ENCODE peak calls at places on chromosomes 5 and 9, in four cellular contexts. J is IMR-90, D is ascending aorta, H is neural progenitor cell. W is an unnamed sample.

GRCh38 chr5:169435506-169436230 is 134.7 kb upstream of the SLIT3 start:
- DNase-seq in H (no peak), D (no peak), J (no peak), W (no peak)

GRCh38 chr5:169745441-169746146 is 108.5 kb downstream of the DOCK2 start:
- DNase-seq in D (no peak), J (peak), H (no peak), W (peak)

GRCh38 chr9:102124465-102124864 is 386.0 kb upstream of the GRIN3A start:
- DNase-seq in D (no peak), J (no peak), H (no peak), W (no peak)

GRCh38 chr5:117788596-117788995 is 1199.8 kb downstream of the DTWD2 start:
- DNase-seq in J (peak), D (no peak), H (no peak), W (no peak)

GRCh38 chr5:132674671-132675506 is 1.1 kb downstream of the IL4 start:
- DNase-seq in D (peak), H (no peak), J (peak), W (peak)

GRCh38 chr9:13266172-13266571 is 13.3 kb downstream of the MPDZ start:
- DNase-seq in J (peak), D (no peak), H (no peak), W (no peak)

GRCh38 chr5:150587830-150588494 is 52.5 kb upstream of the SYNPO start:
- DNase-seq in J (no peak), H (no peak), D (peak), W (peak)

GRCh38 chr9:76725181-76725580 is 39.1 kb upstream of the PCA3 start:
- DNase-seq in D (no peak), H (no peak), J (no peak), W (no peak)

GRCh38 chr5:55160493-55161209 is 680 bp downstream of the GPX8 start:
- DNase-seq in H (peak), J (peak), D (peak), W (peak)

DNA sequence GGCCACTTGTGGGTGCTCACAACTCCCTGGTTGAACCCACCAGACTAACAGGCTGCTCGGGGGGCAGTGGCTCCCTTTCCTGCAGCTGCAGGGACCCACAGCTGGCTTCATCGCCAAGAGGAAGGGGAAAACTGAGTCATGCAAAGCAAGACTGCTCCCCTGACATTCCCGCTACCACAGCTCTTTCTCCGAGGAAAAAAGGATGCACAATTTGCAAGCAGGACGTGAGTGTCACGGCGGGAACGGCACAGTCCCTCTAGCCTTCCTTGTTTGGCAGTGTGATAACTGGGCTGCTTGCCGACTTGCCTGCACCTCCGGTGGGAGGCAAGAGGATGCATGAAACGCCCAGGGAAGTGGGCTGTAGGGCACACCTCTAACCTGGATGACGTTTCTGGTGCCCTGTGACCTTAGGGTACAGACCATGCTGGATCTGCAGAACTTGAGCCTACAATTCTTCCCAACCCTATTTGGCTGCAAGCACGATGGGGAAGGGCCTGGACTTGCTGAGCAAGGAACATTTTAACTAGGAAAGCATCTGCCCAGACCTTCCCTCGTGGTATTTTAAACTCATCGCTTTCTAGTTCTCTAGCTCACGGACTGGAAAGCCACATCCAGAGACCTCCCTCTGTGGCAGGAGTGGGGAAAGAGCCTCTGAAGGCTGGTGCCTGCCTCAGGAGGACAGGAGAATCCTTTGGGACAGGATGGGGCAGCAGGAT is 7.8 kb downstream of the SH3PXD2B start:
- DNase-seq in H (no peak), J (no peak), D (no peak), W (no peak)
- H3K27ac ChIP-seq in H (no peak), J (no peak), D (peak), W (peak)

GRCh38 chr9:32580631-32581300 is 7.8 kb upstream of the NDUFB6 start:
- DNase-seq in J (no peak), D (no peak), H (no peak), W (no peak)

GRCh38 chr9:32584784-32585183 is 11.8 kb upstream of the NDUFB6 start:
- DNase-seq in J (peak), H (no peak), D (no peak), W (no peak)

GRCh38 chr9:32578976-32579375 is 6.0 kb upstream of the NDUFB6 start:
- DNase-seq in D (no peak), H (no peak), J (no peak), W (no peak)

GRCh38 chr9:32579706-32580331 is 6.9 kb upstream of the NDUFB6 start:
- DNase-seq in D (peak), J (peak), H (peak), W (peak)

GRCh38 chr9:32581512-32582143 is 8.7 kb upstream of the NDUFB6 start:
- DNase-seq in D (no peak), J (peak), H (peak), W (peak)
- TF ChIP-seq CTCF in D (no peak), J (peak), H (peak), W (peak)

GRCh38 chr9:132605387-132605786 is 23.0 kb downstream of the BARHL1 start:
- DNase-seq in H (peak), D (no peak), J (no peak), W (no peak)
- H3K27ac ChIP-seq in H (no peak), D (no peak), J (no peak), W (peak)

DNA sequence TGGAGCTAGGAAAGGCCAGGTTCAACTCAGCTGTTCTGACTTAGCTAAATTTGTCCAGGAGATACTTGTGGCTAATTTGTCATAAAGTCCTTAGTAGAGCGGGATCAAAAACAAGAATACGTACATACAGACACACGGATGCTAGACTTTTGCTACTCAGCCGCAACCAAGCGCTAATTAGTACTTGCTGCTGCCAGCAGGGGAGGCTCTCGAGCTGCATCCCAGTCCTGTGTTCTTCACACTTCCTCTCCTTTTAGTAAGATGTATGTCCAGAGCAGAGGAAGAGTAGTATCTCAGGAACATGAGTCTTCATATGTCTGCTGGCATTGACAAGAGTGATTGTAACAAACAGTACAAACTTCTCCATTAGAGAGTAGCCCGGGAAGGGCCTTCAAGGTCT is 58.3 kb downstream of the CYFIP2 start:
- DNase-seq in J (no peak), H (no peak), D (no peak), W (no peak)
- TF ChIP-seq CTCF in J (peak), H (peak), D (no peak), W (no peak)

DNA sequence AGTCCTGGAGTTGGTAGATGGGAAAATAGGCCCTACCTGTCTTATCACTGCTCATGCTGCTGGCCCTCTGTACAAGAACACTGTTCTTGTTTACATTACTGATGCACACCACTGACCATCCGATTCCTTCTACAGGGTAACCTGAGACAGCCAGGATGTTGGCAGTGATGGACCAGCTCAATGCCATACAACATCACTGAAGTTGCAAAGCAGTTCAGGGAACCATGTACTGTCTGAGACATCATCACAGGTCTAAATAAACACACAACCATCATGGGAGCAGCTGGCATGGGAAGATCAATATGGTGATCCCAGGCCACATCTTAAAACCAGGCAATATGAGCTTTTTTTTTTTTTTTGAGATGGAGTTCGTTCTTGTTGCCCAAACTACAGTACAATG is 59.0 kb downstream of the IARS1 start:
- DNase-seq in J (no peak), H (no peak), D (no peak), W (no peak)
- H3K27ac ChIP-seq in J (no peak), H (no peak), D (no peak), W (no peak)

GRCh38 chr5:1594336-1595106 is 70.8 kb upstream of the LPCAT1 start:
- DNase-seq in H (peak), D (peak), J (no peak), W (peak)
- TF ChIP-seq CTCF in H (peak), D (no peak), J (no peak), W (peak)

W was measured in RWPE1.